ENCODE peak calls at places on chromosomes 1 and 21, in seven cellular contexts. One of them, this sample, is unnamed.

GRCh38 chr1:183635112-183635605 is 424 bp downstream of the ARPC5 start:
- DNase-seq in lung: peak; percentile 61
- DNase-seq in esophagus squamous epithelium: no peak
- DNase-seq in GM20000: no peak
- DNase-seq in uterus: no peak
- DNase-seq in heart right ventricle: peak; percentile 39
- DNase-seq in A549: no peak
- DNase-seq in this sample: no peak

GRCh38 chr1:241266121-241266520 is 90.9 kb downstream of the RGS7 start:
- DNase-seq in lung: no peak
- DNase-seq in esophagus squamous epithelium: no peak
- DNase-seq in GM20000: no peak
- DNase-seq in uterus: no peak
- DNase-seq in heart right ventricle: no peak
- DNase-seq in A549: no peak
- DNase-seq in this sample: no peak

GRCh38 chr1:61844006-61844405 is 101.7 kb downstream of the PATJ start:
- DNase-seq in lung: no peak
- DNase-seq in esophagus squamous epithelium: no peak
- DNase-seq in GM20000: no peak
- DNase-seq in uterus: no peak
- DNase-seq in heart right ventricle: no peak
- DNase-seq in A549: no peak
- DNase-seq in this sample: no peak

GRCh38 chr21:42578761-42579415 is 65.2 kb downstream of the SLC37A1 start:
- DNase-seq in lung: no peak
- DNase-seq in esophagus squamous epithelium: no peak
- DNase-seq in GM20000: no peak
- DNase-seq in uterus: peak; percentile 0
- DNase-seq in heart right ventricle: peak; percentile 25
- DNase-seq in A549: no peak
- DNase-seq in this sample: peak; percentile 28

GRCh38 chr1:43288058-43288784 is 2.8 kb upstream of the C1orf210 start:
- DNase-seq in lung: no peak
- DNase-seq in esophagus squamous epithelium: no peak
- DNase-seq in GM20000: no peak
- DNase-seq in uterus: no peak
- DNase-seq in heart right ventricle: no peak
- DNase-seq in A549: no peak
- DNase-seq in this sample: no peak

GRCh38 chr1:235917267-235917811 is 50.6 kb upstream of the LYST start:
- DNase-seq in lung: peak; percentile 88
- DNase-seq in esophagus squamous epithelium: no peak
- DNase-seq in GM20000: peak; percentile 73
- DNase-seq in uterus: peak; percentile 73
- DNase-seq in heart right ventricle: peak; percentile 78
- DNase-seq in A549: peak; percentile 92
- DNase-seq in this sample: peak; percentile 94

GRCh38 chr1:196623079-196623478 is 14.8 kb upstream of the KCNT2 start:
- DNase-seq in lung: no peak
- DNase-seq in esophagus squamous epithelium: no peak
- DNase-seq in GM20000: no peak
- DNase-seq in uterus: no peak
- DNase-seq in heart right ventricle: no peak
- DNase-seq in A549: no peak
- DNase-seq in this sample: no peak

GRCh38 chr1:243559575-243560172 is 290.4 kb downstream of the AKT3 start:
- DNase-seq in lung: no peak
- DNase-seq in esophagus squamous epithelium: no peak
- DNase-seq in GM20000: no peak
- DNase-seq in uterus: no peak
- DNase-seq in heart right ventricle: no peak
- DNase-seq in A549: peak; percentile 47
- DNase-seq in this sample: no peak

GRCh38 chr1:179591592-179592580 is at the start of gene TDRD5:
- DNase-seq in lung: no peak
- DNase-seq in esophagus squamous epithelium: no peak
- DNase-seq in GM20000: peak; percentile 36
- DNase-seq in uterus: no peak
- DNase-seq in heart right ventricle: no peak
- DNase-seq in A549: peak; percentile 44
- DNase-seq in this sample: no peak

GRCh38 chr1:110053557-110054428 is 16.7 kb downstream of the ALX3 start:
- DNase-seq in lung: peak; percentile 61
- DNase-seq in esophagus squamous epithelium: no peak
- DNase-seq in GM20000: peak; percentile 77
- DNase-seq in uterus: peak; percentile 78
- DNase-seq in heart right ventricle: peak; percentile 62
- DNase-seq in A549: peak; percentile 40
- DNase-seq in this sample: no peak

GRCh38 chr1:176897350-176898236 is 266.9 kb downstream of the ASTN1 start:
- DNase-seq in lung: peak; percentile 46
- DNase-seq in esophagus squamous epithelium: no peak
- DNase-seq in GM20000: peak; percentile 49
- DNase-seq in uterus: peak; percentile 45
- DNase-seq in heart right ventricle: peak; percentile 38
- DNase-seq in A549: peak; percentile 52
- DNase-seq in this sample: no peak

GRCh38 chr1:37476460-37477197 is 2.2 kb downstream of the ZC3H12A start:
- DNase-seq in lung: peak; percentile 72
- DNase-seq in esophagus squamous epithelium: no peak
- DNase-seq in GM20000: no peak
- DNase-seq in uterus: peak; percentile 80
- DNase-seq in heart right ventricle: peak; percentile 75
- DNase-seq in A549: peak; percentile 65
- DNase-seq in this sample: no peak

GRCh38 chr1:29415861-29416260 is 179.5 kb downstream of the PTPRU start:
- DNase-seq in lung: no peak
- DNase-seq in esophagus squamous epithelium: no peak
- DNase-seq in GM20000: no peak
- DNase-seq in uterus: no peak
- DNase-seq in heart right ventricle: no peak
- DNase-seq in A549: no peak
- DNase-seq in this sample: no peak

GRCh38 chr1:29414091-29414490 is 177.8 kb downstream of the PTPRU start:
- DNase-seq in lung: no peak
- DNase-seq in esophagus squamous epithelium: no peak
- DNase-seq in GM20000: no peak
- DNase-seq in uterus: no peak
- DNase-seq in heart right ventricle: no peak
- DNase-seq in A549: no peak
- DNase-seq in this sample: no peak

GRCh38 chr1:29416267-29416666 is 179.9 kb downstream of the PTPRU start:
- DNase-seq in lung: no peak
- DNase-seq in esophagus squamous epithelium: no peak
- DNase-seq in GM20000: no peak
- DNase-seq in uterus: peak; percentile 24
- DNase-seq in heart right ventricle: no peak
- DNase-seq in A549: peak; percentile 7
- DNase-seq in this sample: no peak

GRCh38 chr1:29413661-29414060 is 177.3 kb downstream of the PTPRU start:
- DNase-seq in lung: no peak
- DNase-seq in esophagus squamous epithelium: no peak
- DNase-seq in GM20000: no peak
- DNase-seq in uterus: no peak
- DNase-seq in heart right ventricle: no peak
- DNase-seq in A549: no peak
- DNase-seq in this sample: no peak

DNA sequence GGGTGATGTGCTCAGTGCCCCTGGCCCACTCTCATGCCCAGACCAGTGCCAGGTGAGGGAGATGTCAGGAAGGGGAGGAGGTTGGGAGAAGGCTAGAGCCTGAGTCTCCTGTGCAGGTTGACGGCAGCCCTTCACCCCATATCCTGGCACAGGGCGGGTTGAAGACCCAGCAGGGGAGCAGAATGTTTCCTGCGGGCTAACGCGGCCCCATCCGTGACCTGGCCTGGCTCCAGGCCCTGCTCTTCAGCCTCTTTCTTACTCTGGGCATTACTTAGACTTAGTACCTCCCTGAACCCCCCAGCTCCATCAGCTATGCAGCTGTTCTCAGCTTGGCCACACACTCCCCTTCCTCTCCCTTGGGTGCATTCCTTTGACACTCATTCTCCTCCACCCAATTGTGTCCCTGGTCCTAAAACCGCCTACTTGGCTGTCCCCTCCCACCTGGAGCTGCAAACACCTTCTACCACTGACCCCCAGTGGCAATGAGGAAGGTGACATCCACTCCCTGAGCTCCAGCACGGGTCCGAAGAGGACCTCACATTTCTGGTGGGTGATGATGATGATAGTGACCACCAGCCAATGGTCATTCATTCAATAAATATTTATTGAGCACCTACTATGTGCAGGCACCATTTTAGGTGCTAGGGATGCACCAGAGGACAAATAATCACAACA is 179.0 kb downstream of the PTPRU start:
- DNase-seq in lung: no peak
- DNase-seq in esophagus squamous epithelium: no peak
- DNase-seq in GM20000: no peak
- DNase-seq in uterus: no peak
- DNase-seq in heart right ventricle: no peak
- DNase-seq in A549: peak; percentile 33
- DNase-seq in this sample: no peak
- TF ChIP-seq CTCF in lung: no peak
- TF ChIP-seq CTCF in esophagus squamous epithelium: no peak
- TF ChIP-seq CTCF in GM20000: no peak
- TF ChIP-seq CTCF in uterus: no peak
- TF ChIP-seq CTCF in heart right ventricle: no peak
- TF ChIP-seq CTCF in A549: no peak
- TF ChIP-seq CTCF in this sample: no peak

DNA sequence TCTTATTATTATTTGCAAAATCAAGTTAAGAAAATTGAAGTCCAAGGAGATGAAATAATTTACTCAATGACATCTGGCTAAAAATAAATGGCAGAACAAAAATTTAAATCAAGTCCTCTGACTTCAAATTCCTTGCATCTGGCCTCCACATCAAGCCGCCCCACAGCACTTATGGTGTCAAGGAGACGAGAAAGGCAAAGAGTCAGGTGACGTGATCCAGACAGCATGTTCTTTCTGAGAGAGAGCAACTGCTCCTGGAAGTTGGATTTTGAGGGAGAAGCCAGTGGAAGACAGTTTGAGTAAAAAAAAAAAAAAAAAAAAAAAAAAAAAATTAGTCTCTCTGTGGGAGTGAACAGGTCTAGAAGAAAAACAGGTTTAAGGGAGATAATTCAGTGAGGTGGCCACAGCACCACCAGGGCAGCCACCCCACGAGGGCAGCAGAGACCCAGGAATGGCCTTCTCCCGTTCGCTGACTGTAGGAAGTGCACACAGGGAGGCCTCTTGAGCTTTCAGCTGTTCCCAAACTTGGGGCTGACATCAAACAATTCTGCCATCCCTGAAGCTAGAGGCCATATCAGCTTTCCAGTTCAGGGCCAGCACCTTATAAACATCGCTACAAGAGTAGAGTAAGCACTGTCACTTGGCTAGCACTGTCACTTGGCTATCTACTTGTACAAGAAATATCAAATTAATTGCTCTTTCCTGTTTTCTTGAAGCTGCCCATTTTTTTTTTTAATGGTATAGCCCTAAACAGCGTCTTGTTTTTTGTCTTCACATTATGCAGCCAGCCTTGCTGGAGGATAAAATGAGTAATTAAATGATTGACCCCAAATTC is 7.8 kb downstream of the C1orf162 start:
- DNase-seq in lung: peak; percentile 78
- DNase-seq in esophagus squamous epithelium: peak; percentile 13
- DNase-seq in GM20000: peak; percentile 69
- DNase-seq in uterus: peak; percentile 78
- DNase-seq in heart right ventricle: peak; percentile 86
- DNase-seq in A549: peak; percentile 43
- DNase-seq in this sample: peak; percentile 73
- TF ChIP-seq CTCF in lung: peak; percentile 86
- TF ChIP-seq CTCF in esophagus squamous epithelium: peak; percentile 37
- TF ChIP-seq CTCF in GM20000: peak; percentile 87
- TF ChIP-seq CTCF in uterus: peak; percentile 66
- TF ChIP-seq CTCF in heart right ventricle: peak; percentile 60
- TF ChIP-seq CTCF in A549: peak; percentile 51
- TF ChIP-seq CTCF in this sample: peak; percentile 81

DNA sequence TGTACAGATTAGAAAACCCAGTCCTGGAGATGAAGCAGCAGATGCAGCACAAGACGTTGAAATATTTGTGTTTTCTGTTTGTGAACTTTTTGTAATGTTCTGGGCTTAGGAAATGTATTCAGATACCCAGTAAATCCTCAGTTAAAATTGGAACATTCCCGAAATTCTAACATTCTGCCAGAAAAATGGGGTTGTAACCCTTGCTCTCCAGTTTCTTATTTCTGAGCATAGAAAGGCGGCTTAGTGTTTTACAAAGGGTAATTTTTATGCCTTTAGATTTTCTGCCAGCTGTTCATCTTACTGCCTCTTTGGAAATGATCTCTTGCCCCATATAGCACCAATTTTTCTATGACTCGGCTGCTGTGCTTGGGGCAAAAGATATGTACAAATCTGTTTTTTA is 20.6 kb downstream of the DDI2 start:
- DNase-seq in lung: no peak
- DNase-seq in esophagus squamous epithelium: no peak
- DNase-seq in GM20000: no peak
- DNase-seq in uterus: no peak
- DNase-seq in heart right ventricle: no peak
- DNase-seq in A549: no peak
- DNase-seq in this sample: no peak
- TF ChIP-seq CTCF in lung: no peak
- TF ChIP-seq CTCF in esophagus squamous epithelium: no peak
- TF ChIP-seq CTCF in GM20000: no peak
- TF ChIP-seq CTCF in uterus: no peak
- TF ChIP-seq CTCF in heart right ventricle: no peak
- TF ChIP-seq CTCF in A549: no peak
- TF ChIP-seq CTCF in this sample: no peak

DNA sequence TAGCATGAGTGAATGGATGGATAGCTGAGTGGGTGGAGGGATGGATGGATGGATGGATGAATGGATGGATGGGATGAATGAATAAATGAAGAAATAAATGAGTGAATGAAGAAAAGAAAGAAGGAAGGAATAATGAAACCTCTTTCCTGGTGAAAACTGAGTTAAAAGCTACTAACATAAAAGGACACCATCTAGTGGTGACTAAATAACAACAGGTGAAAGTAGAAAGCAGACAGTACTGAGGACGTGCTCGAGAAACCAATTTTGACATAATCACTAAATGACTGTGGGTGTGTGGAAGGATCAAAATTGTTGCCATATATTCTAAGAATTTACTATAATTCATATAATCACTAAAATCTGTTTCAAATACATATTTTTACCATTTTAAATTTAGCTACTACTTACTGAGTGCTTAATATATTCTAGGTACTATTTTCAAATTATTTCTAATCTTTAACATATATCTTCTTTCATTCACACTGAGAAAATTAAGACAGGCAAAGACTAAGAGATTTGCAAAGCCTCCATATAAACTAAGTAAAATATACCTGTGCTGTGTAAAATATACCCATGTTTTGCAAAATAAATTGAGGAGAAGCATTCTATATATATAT is 522.9 kb downstream of the LRRIQ3 start:
- DNase-seq in lung: no peak
- DNase-seq in esophagus squamous epithelium: no peak
- DNase-seq in GM20000: peak; percentile 4
- DNase-seq in uterus: no peak
- DNase-seq in heart right ventricle: no peak
- DNase-seq in A549: peak; percentile 1
- DNase-seq in this sample: no peak
- TF ChIP-seq CTCF in lung: no peak
- TF ChIP-seq CTCF in esophagus squamous epithelium: peak; percentile 40
- TF ChIP-seq CTCF in GM20000: peak; percentile 64
- TF ChIP-seq CTCF in uterus: no peak
- TF ChIP-seq CTCF in heart right ventricle: peak; percentile 7
- TF ChIP-seq CTCF in A549: peak; percentile 37
- TF ChIP-seq CTCF in this sample: peak; percentile 48

GRCh38 chr1:33137800-33138199 is 44.0 kb downstream of the TRIM62 start:
- DNase-seq in lung: no peak
- DNase-seq in esophagus squamous epithelium: no peak
- DNase-seq in GM20000: no peak
- DNase-seq in uterus: no peak
- DNase-seq in heart right ventricle: peak; percentile 30
- DNase-seq in A549: no peak
- DNase-seq in this sample: no peak
- TF ChIP-seq CTCF in lung: no peak
- TF ChIP-seq CTCF in esophagus squamous epithelium: peak; percentile 24
- TF ChIP-seq CTCF in GM20000: no peak
- TF ChIP-seq CTCF in uterus: no peak
- TF ChIP-seq CTCF in heart right ventricle: no peak
- TF ChIP-seq CTCF in A549: no peak
- TF ChIP-seq CTCF in this sample: peak; percentile 37

This sample was measured in CD14-positive monocyte.